ENCODE peak calls at places on chromosome X, in nine cellular contexts. K, I, H, V, Q, X, U, L and S are unnamed samples.

GRCh38 chrX:82627568-82627967 is 880.5 kb upstream of the POU3F4 start:
- DNase-seq in V (no peak), L (no peak), Q (no peak), H (no peak), X (no peak), I (no peak), U (no peak), K (no peak), S (no peak)

GRCh38 chrX:85611926-85612325 is 232.5 kb upstream of the POF1B start:
- DNase-seq in V (no peak), L (no peak), I (no peak), Q (no peak), U (no peak), K (no peak), X (no peak), H (no peak), S (no peak)

GRCh38 chrX:101078716-101079115 is at the start of gene TMEM35A:
- DNase-seq in Q (no peak), X (no peak), U (no peak), K (no peak), L (peak), H (no peak), I (no peak), V (no peak), S (no peak)

GRCh38 chrX:57821703-57822375 is 88.4 kb downstream of the ZXDA start:
- DNase-seq in I (peak), H (peak), U (no peak), X (no peak), L (peak), K (no peak), Q (no peak), V (peak), S (peak)

GRCh38 chrX:84186603-84187358 is 1.2 kb downstream of the RPS6KA6 start:
- DNase-seq in V (no peak), X (no peak), U (no peak), H (no peak), I (no peak), K (no peak), Q (no peak), L (peak), S (peak)

GRCh38 chrX:100410901-100411801 is 1.1 kb upstream of the PCDH19 start:
- DNase-seq in U (no peak), H (no peak), X (peak), K (no peak), L (no peak), Q (no peak), I (no peak), V (no peak), S (no peak)

GRCh38 chrX:37578045-37578444 is 6.6 kb downstream of the LANCL3 start:
- DNase-seq in I (no peak), L (no peak), X (no peak), K (no peak), U (no peak), V (no peak), Q (no peak), H (no peak), S (no peak)

GRCh38 chrX:109632906-109633504 is 8.0 kb upstream of the KCNE5 start:
- DNase-seq in X (no peak), I (no peak), Q (no peak), H (no peak), K (no peak), V (no peak), U (no peak), L (peak), S (peak)

GRCh38 chrX:52217494-52218160 is 32.9 kb downstream of the MAGED4 start:
- DNase-seq in X (no peak), I (no peak), K (no peak), V (no peak), U (no peak), L (peak), Q (no peak), H (no peak), S (no peak)

GRCh38 chrX:633655-634305 is 3.2 kb downstream of the SHOX start:
- DNase-seq in L (no peak), H (no peak), X (no peak), K (no peak), V (no peak), U (no peak), I (no peak), Q (no peak), S (no peak)

GRCh38 chrX:27915617-27916016 is 65.6 kb downstream of the DCAF8L1 start:
- DNase-seq in U (no peak), H (peak), L (no peak), Q (no peak), X (no peak), I (no peak), V (no peak), K (no peak), S (no peak)

GRCh38 chrX:30888526-30889146 is 418 bp downstream of the TAB3 start:
- DNase-seq in Q (no peak), I (no peak), L (no peak), V (no peak), U (no peak), K (no peak), H (no peak), X (no peak), S (no peak)

GRCh38 chrX:134158821-134159512 is 78.0 kb upstream of the CCDC160 start:
- DNase-seq in V (no peak), K (no peak), I (no peak), H (no peak), Q (no peak), U (no peak), X (no peak), L (no peak), S (no peak)

GRCh38 chrX:18026171-18026570 is 165.1 kb upstream of the RAI2 start:
- DNase-seq in K (no peak), L (no peak), I (no peak), V (no peak), Q (no peak), U (no peak), X (no peak), H (peak), S (no peak)

GRCh38 chrX:46185923-46186810 is 359.1 kb downstream of the ZNF674 start:
- DNase-seq in U (no peak), V (no peak), L (no peak), I (no peak), H (no peak), X (no peak), Q (no peak), K (no peak), S (no peak)

GRCh38 chrX:107447642-107448041 is 1.8 kb upstream of the FRMPD3 start:
- DNase-seq in I (no peak), X (no peak), U (no peak), V (no peak), H (no peak), K (no peak), Q (no peak), L (no peak), S (no peak)

GRCh38 chrX:107449490-107450175 is at the start of gene FRMPD3:
- DNase-seq in V (no peak), I (no peak), U (no peak), L (no peak), Q (no peak), X (peak), H (peak), K (no peak), S (peak)

GRCh38 chrX:107451754-107452153 is 2.3 kb downstream of the FRMPD3 start:
- DNase-seq in L (no peak), H (no peak), Q (no peak), I (no peak), X (no peak), U (no peak), K (no peak), V (no peak), S (no peak)

GRCh38 chrX:107448625-107449468 is 605 bp upstream of the FRMPD3 start:
- DNase-seq in K (no peak), U (no peak), Q (no peak), V (no peak), L (peak), X (no peak), I (no peak), H (peak), S (peak)

DNA sequence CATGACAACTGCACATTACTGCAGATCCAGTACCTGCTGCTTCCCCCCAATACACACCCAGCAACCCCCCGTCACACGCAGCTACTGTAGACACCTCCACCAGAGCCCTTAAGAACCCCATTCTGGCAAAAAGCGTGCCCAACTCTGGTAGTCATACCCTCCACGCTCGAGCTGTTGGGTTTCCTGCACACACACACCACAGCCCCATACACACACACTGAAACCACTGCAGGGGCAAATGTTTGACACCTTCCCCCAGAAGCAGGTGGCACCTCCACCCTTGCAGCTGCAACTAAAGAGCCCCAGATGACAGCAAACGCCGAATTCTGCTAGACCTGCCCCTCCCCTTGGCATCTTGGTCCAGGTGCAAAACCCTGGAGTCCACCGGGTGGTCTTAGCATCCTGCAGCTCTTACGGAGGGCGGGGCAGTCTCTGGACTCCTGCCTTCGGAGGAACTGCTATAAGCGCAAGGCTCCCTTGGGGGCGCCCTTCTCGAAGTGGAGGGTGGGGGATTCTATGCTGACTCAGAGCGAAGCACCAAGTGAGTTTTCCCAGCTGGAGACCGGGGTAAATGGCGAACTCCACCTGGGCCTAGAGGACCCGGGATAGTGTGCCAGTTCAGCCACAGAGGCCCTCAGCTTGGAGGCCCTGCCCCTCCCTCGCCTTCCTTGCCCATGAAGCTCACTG is 1.5 kb downstream of the FRMPD3 start:
- DNase-seq in I (no peak), K (no peak), V (no peak), Q (no peak), U (no peak), H (peak), X (no peak), L (peak), S (no peak)
- TF ChIP-seq CTCF in I (no peak), K (no peak), V (peak), Q (no peak), U (no peak), H (peak), X (no peak), L (peak), S (no peak)

GRCh38 chrX:150446151-150446550 is 83.0 kb downstream of the MAMLD1 start:
- DNase-seq in X (no peak), L (no peak), I (peak), V (no peak), K (no peak), Q (no peak), U (no peak), H (no peak), S (no peak)
- TF ChIP-seq CTCF in X (no peak), L (no peak), I (no peak), V (no peak), K (no peak), Q (no peak), U (no peak), H (no peak), S (no peak)

GRCh38 chrX:97538745-97539144 is 655.0 kb downstream of the RPA4 start:
- DNase-seq in X (no peak), H (peak), I (no peak), L (no peak), Q (no peak), U (no peak), K (no peak), V (no peak), S (no peak)

GRCh38 chrX:97539970-97540519 is 656.3 kb downstream of the RPA4 start:
- DNase-seq in X (no peak), Q (no peak), V (no peak), H (no peak), K (no peak), I (no peak), U (no peak), L (no peak), S (peak)
- TF ChIP-seq CTCF in X (no peak), Q (no peak), V (no peak), H (no peak), K (no peak), I (no peak), U (no peak), L (no peak), S (no peak)

GRCh38 chrX:47498411-47498810 is 15.4 kb upstream of the ZNF41 start:
- DNase-seq in I (no peak), V (no peak), X (no peak), K (no peak), L (no peak), Q (no peak), U (no peak), H (no peak), S (no peak)

GRCh38 chrX:47499291-47499690 is 16.3 kb upstream of the ZNF41 start:
- DNase-seq in I (no peak), H (no peak), V (no peak), K (no peak), U (no peak), L (no peak), Q (no peak), X (no peak), S (no peak)

GRCh38 chrX:47500541-47500940 is 17.5 kb upstream of the ZNF41 start:
- DNase-seq in H (no peak), X (no peak), U (no peak), K (no peak), I (no peak), L (no peak), Q (no peak), V (no peak), S (no peak)

GRCh38 chrX:47501226-47502071 is 18.4 kb upstream of the ZNF41 start:
- DNase-seq in U (no peak), L (no peak), V (no peak), H (peak), K (no peak), X (no peak), I (no peak), Q (no peak), S (no peak)

DNA sequence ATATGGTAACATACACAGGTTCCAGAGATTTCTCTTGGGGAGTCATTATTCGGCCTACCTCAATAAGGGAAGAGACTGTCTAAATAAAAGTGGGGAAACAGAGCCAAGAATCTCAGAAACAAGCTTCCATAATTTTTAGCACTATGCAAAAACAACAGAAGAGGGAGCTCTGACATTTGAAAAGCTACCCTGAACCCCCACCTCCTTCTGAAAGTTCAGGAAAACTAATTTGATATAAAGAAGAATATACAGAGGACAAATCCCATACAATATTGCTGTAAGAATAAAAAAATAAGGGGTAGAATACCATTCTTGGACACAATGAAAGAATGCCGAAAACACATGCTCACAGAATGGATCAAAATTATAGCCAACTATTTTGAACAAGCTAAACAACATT is 14.3 kb upstream of the ZNF41 start:
- DNase-seq in X (no peak), U (no peak), I (no peak), Q (no peak), K (no peak), L (no peak), H (no peak), V (no peak), S (no peak)
- TF ChIP-seq CTCF in X (no peak), U (no peak), I (no peak), Q (no peak), K (peak), L (no peak), H (peak), V (peak), S (no peak)

GRCh38 chrX:103488794-103489193 is 30.5 kb downstream of the RAB40A start:
- DNase-seq in H (no peak), Q (no peak), K (no peak), V (no peak), I (no peak), U (no peak), X (no peak), L (no peak), S (no peak)

GRCh38 chrX:103483720-103484119 is 35.6 kb downstream of the RAB40A start:
- DNase-seq in X (no peak), L (no peak), I (no peak), Q (no peak), H (no peak), U (no peak), V (no peak), K (no peak), S (no peak)

GRCh38 chrX:103488332-103488731 is 31.0 kb downstream of the RAB40A start:
- DNase-seq in I (no peak), H (no peak), K (no peak), V (peak), Q (no peak), U (no peak), X (no peak), L (no peak), S (no peak)
- TF ChIP-seq CTCF in I (no peak), H (no peak), K (peak), V (peak), Q (no peak), U (peak), X (no peak), L (peak), S (no peak)

DNA sequence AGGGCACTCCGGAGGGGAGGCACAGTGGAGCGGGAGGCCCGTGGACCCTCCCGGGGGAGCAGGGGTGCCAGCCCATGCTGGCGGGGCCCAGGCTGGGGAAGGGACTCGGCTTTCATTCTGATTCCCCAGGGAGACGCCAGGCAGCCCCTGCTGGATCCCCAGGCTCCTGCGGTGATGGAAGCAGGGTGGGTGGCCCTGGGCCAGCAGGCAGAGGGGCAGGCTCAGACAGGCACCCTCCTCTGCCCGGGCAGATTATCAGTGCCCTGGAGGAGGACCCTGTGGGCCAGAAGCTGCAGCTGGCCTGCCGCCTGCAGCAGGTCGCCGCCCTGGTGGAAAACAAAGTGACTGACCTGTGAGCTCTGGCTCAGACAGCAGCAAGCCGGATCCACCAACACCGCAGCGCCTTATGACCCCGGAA is 2.1 kb upstream of the SRPK3 start:
- DNase-seq in K (no peak), H (no peak), Q (no peak), X (no peak), V (no peak), U (no peak), L (no peak), I (no peak), S (peak)
- TF ChIP-seq CTCF in K (no peak), H (peak), Q (no peak), X (no peak), V (no peak), U (no peak), L (no peak), I (no peak), S (peak)

DNA sequence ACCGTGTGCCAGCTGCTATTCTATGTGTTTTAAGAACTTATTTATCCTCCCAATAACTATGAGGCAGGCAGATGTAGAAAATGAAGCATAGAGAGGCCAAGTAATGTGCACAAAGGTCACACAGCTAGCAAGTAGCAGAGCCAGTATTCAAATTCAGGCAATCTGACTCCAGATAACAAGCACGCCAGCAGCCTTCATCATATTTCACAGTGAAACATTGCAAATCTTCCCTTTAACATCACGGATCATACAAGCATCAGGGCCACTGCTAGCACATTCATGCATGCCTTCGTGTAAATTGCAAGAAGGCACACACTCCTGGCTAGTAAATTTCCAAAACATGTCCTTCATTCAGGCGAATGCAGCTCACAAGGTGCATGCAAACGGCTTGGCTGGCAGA is 33.1 kb downstream of the MAOB start:
- DNase-seq in U (no peak), L (no peak), X (no peak), K (no peak), I (no peak), V (no peak), H (no peak), Q (no peak), S (no peak)
- TF ChIP-seq CTCF in U (no peak), L (no peak), X (no peak), K (no peak), I (no peak), V (no peak), H (no peak), Q (no peak), S (no peak)